ENCODE peak calls at places on chromosomes 1 and 21, in seven cellular contexts. Y, Q, Z, A, D, R and W are unnamed samples.

GRCh38 chr1:16447641-16448040 is 7.1 kb downstream of the NECAP2 start:
- DNase-seq in Y (no peak), Q (no peak), Z (no peak), A (no peak), D (no peak), R (no peak), W (no peak)

GRCh38 chr1:230113605-230114241 is 46.7 kb downstream of the GALNT2 start:
- DNase-seq in Y (no peak), Q (peak), Z (peak), A (peak), D (peak), R (peak), W (no peak)

GRCh38 chr1:93839307-93839706 is 39.7 kb downstream of the DNTTIP2 start:
- DNase-seq in Y (no peak), Q (no peak), Z (peak), A (no peak), D (peak), R (no peak), W (no peak)

GRCh38 chr1:166944186-166944967 is 31.0 kb downstream of the ILDR2 start:
- DNase-seq in Y (no peak), Q (no peak), Z (no peak), A (no peak), D (peak), R (peak), W (no peak)

GRCh38 chr1:99786751-99787501 is 20.5 kb upstream of the FRRS1 start:
- DNase-seq in Y (no peak), Q (no peak), Z (no peak), A (no peak), D (no peak), R (no peak), W (no peak)

GRCh38 chr1:36358514-36359084 is 27.1 kb downstream of the STK40 start:
- DNase-seq in Y (no peak), Q (no peak), Z (no peak), A (no peak), D (no peak), R (no peak), W (no peak)

GRCh38 chr1:117060441-117061317 is 553 bp downstream of the TTF2 start:
- DNase-seq in Y (peak), Q (no peak), Z (peak), A (no peak), D (peak), R (no peak), W (no peak)

GRCh38 chr1:41416081-41416480 is 54.8 kb downstream of the FOXO6 start:
- DNase-seq in Y (no peak), Q (no peak), Z (no peak), A (no peak), D (no peak), R (no peak), W (no peak)

GRCh38 chr1:31787261-31787660 is 23.1 kb upstream of the ADGRB2 start:
- DNase-seq in Y (no peak), Q (peak), Z (no peak), A (no peak), D (no peak), R (no peak), W (no peak)

GRCh38 chr1:175174273-175174672 is 18.3 kb downstream of the KIAA0040 start:
- DNase-seq in Y (no peak), Q (no peak), Z (no peak), A (no peak), D (no peak), R (no peak), W (no peak)

GRCh38 chr1:147847831-147848230 is 54.8 kb upstream of the GJA8 start:
- DNase-seq in Y (no peak), Q (no peak), Z (no peak), A (no peak), D (no peak), R (no peak), W (no peak)

GRCh38 chr1:154344977-154345837 is 19.9 kb downstream of the ATP8B2 start:
- DNase-seq in Y (peak), Q (peak), Z (peak), A (no peak), D (peak), R (no peak), W (peak)

GRCh38 chr1:117327008-117327407 is 40.2 kb upstream of the MAN1A2 start:
- DNase-seq in Y (no peak), Q (no peak), Z (no peak), A (no peak), D (no peak), R (no peak), W (no peak)

GRCh38 chr1:162755306-162755705 is 35.2 kb upstream of the HSD17B7 start:
- DNase-seq in Y (no peak), Q (no peak), Z (peak), A (no peak), D (no peak), R (no peak), W (no peak)

GRCh38 chr1:46446646-46447498 is 42.8 kb upstream of the DMBX1 start:
- DNase-seq in Y (peak), Q (peak), Z (peak), A (peak), D (peak), R (peak), W (peak)
- H3K4me3 ChIP-seq in Y (no peak), Q (no peak), Z (no peak), A (no peak), D (no peak), R (no peak), W (no peak)

GRCh38 chr1:225611537-225612223 is 41.2 kb downstream of the ENAH start:
- DNase-seq in Y (no peak), Q (no peak), Z (no peak), A (no peak), D (no peak), R (no peak), W (no peak)
- H3K4me3 ChIP-seq in Y (no peak), Q (no peak), Z (no peak), A (no peak), D (no peak), R (no peak), W (no peak)

GRCh38 chr1:158112994-158113758 is 67.5 kb upstream of the CD1D start:
- DNase-seq in Y (peak), Q (peak), Z (peak), A (no peak), D (peak), R (no peak), W (peak)
- H3K4me3 ChIP-seq in Y (peak), Q (peak), Z (peak), A (peak), D (peak), R (peak), W (peak)

DNA sequence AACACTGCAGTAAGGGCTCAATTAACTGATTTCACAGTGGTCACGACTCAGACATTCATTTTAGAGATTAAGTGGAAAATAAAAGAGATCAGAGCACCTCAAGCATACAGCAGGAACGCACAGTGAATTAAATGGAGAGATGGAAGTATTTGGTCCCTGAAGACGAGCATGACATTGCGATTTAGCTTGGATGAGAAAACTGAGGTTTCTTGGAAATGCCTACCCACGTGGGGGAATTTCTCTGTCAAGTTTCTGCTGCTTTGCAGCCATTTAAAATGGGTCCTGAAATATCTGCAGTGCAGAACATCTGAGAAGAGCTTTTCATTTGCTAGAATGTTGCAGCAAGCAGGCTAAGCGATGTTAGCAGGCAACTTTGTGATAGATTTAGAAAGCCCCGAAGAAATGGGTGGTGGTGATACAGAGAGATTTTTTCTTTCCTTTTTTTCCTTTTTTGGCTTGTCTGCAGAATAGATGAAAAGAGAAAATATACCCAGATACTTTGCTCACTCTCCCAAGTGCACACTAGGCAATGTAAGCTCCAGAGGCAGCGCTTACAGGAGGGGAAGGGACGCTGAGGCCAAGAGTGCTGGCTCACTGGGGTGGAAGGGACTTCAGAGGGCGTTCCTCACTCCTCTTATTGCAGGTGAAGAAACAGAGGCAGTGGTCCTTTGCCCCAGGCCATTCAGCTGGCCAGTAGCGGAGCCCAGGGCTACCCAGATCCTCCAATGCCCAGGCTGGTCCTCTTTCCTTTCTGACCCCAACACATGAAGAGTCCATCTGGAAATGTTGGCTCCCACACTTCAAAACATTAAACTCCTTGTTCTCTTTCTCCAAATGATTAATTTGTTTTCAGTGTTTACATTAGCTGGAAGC is 257.9 kb downstream of the KCNJ6 start:
- DNase-seq in Y (no peak), Q (no peak), Z (no peak), A (no peak), D (no peak), R (no peak), W (no peak)
- H3K4me3 ChIP-seq in Y (no peak), Q (no peak), Z (peak), A (no peak), D (no peak), R (no peak), W (no peak)

GRCh38 chr1:180401999-180402398 is 100.4 kb downstream of the ACBD6 start:
- DNase-seq in Y (no peak), Q (no peak), Z (no peak), A (no peak), D (no peak), R (no peak), W (no peak)

GRCh38 chr1:180397190-180397589 is 105.2 kb downstream of the ACBD6 start:
- DNase-seq in Y (no peak), Q (no peak), Z (no peak), A (no peak), D (no peak), R (no peak), W (no peak)
- H3K4me3 ChIP-seq in Y (no peak), Q (no peak), Z (no peak), A (no peak), D (no peak), R (no peak), W (no peak)